ENCODE peak calls at places on chromosomes 1 and 21, in seven cellular contexts. Y is CD8-positive, alpha-beta T cell; P is Caco-2; X is aorta; W is ovary; O is uterus; I is upper lobe of right lung. R is an unnamed sample.

GRCh38 chr1:162930532-162931438 is 69.8 kb upstream of the CCDC190 start:
- DNase-seq in Y (no peak), P (no peak), X (peak; percentile 50), W (no peak), O (no peak), I (no peak), R (no peak)

GRCh38 chr1:173164178-173164577 is 43.0 kb downstream of the TNFSF4 start:
- DNase-seq in Y (no peak), P (no peak), X (no peak), W (no peak), O (no peak), I (no peak), R (no peak)

GRCh38 chr1:198904356-198904755 is 265.5 kb downstream of the PTPRC start:
- DNase-seq in Y (no peak), P (no peak), X (no peak), W (no peak), O (no peak), I (no peak), R (no peak)

GRCh38 chr1:111476761-111477309 is 3.1 kb downstream of the C1orf162 start:
- DNase-seq in Y (no peak), P (no peak), X (no peak), W (no peak), O (no peak), I (no peak), R (no peak)

GRCh38 chr1:188700116-188700515 is 1777.5 kb downstream of the BRINP3 start:
- DNase-seq in Y (no peak), P (no peak), X (no peak), W (no peak), O (no peak), I (no peak), R (no peak)

GRCh38 chr1:229664133-229664689 is 38.2 kb downstream of the URB2 start:
- DNase-seq in Y (peak; percentile 42), P (no peak), X (no peak), W (peak; percentile 41), O (no peak), I (no peak), R (peak; percentile 44)

GRCh38 chr21:31444061-31444460 is 100.0 kb upstream of the TIAM1 start:
- DNase-seq in Y (no peak), P (no peak), X (peak; percentile 55), W (no peak), O (no peak), I (no peak), R (no peak)

GRCh38 chr1:70044832-70045231 is 160.5 kb downstream of the LRRC40 start:
- DNase-seq in Y (no peak), P (no peak), X (no peak), W (no peak), O (no peak), I (no peak), R (peak; percentile 85)

GRCh38 chr1:225745231-225745630 is 32.4 kb upstream of the SRP9 start:
- DNase-seq in Y (no peak), P (no peak), X (no peak), W (no peak), O (no peak), I (no peak), R (no peak)

GRCh38 chr1:33036051-33036525 is 595 bp downstream of the AK2 start:
- DNase-seq in Y (no peak), P (peak; percentile 56), X (no peak), W (no peak), O (no peak), I (no peak), R (no peak)

GRCh38 chr1:41954533-41954944 is 35.8 kb upstream of the HIVEP3 start:
- DNase-seq in Y (no peak), P (no peak), X (no peak), W (no peak), O (no peak), I (no peak), R (no peak)

GRCh38 chr1:60874703-60875102 is 207.7 kb upstream of the NFIA start:
- DNase-seq in Y (no peak), P (no peak), X (peak; percentile 58), W (no peak), O (no peak), I (no peak), R (no peak)

GRCh38 chr1:98565951-98566350 is 95.6 kb upstream of the SNX7 start:
- DNase-seq in Y (no peak), P (no peak), X (no peak), W (no peak), O (no peak), I (no peak), R (no peak)

GRCh38 chr21:46038871-46039397 is 57.4 kb downstream of the COL6A1 start:
- DNase-seq in Y (no peak), P (no peak), X (peak; percentile 86), W (peak; percentile 89), O (peak; percentile 73), I (peak; percentile 70), R (peak; percentile 63)

GRCh38 chr1:22547818-22548454 is 15.4 kb upstream of the EPHA8 start:
- DNase-seq in Y (no peak), P (no peak), X (no peak), W (no peak), O (no peak), I (no peak), R (no peak)
- H3K4me1 ChIP-seq in Y (no peaks in the 10 kb centered on the region), P (no peaks in the 10 kb centered on the region), X (no peaks in the 10 kb centered on the region), W (no peaks in the 10 kb centered on the region), O (no peaks in the 10 kb centered on the region), I (no peaks in the 10 kb centered on the region), R (no peaks in the 10 kb centered on the region)

DNA sequence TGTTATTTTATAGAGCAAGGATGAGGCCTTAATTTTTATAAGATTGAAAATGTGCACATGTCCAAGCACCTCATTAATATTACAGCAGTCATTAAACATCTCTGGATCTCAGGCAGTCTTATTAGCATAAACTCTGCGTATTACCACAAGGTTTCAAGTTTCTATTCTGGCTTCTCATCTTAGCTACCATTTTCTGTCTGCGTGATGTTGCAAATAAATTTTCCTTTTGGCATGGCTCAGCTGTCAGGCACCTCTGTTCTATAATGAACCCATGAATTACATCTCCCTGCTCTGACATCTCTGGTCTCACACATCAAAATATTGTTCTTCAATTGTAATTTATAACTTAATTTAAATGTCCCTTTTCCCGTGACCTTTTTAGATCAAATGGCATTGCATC is 156.5 kb downstream of the SLC45A1 start:
- DNase-seq in Y (no peak), P (no peak), X (no peak), W (no peak), O (no peak), I (no peak), R (no peak)
- H3K4me1 ChIP-seq in Y (peaks cover 14% of the 10 kb centered on the region), P (peaks cover 7% of the 10 kb centered on the region), X (peaks cover 6% of the 10 kb centered on the region), W (peaks cover 2% of the 10 kb centered on the region), O (peaks cover 3% of the 10 kb centered on the region), I (peaks cover 24% of the 10 kb centered on the region), R (no peaks in the 10 kb centered on the region)

DNA sequence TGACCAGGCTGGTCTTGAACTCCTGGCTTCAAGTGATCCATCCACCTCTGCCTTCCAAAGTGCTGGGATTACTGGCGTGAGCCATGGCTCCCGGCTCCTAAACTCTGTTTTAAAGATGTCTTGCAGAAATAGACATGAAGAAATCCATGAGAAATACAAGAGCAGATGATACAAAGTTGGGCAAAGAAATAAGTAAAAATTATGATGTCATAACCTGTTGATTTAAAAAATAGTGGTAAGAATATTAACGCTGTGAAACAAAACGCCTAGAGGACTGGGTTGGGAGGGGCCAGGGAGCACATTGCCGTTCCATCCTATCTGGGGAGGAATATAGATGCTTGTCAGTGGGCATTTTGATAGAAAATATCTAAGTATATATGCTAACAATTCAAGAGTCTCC is 1.2 kb upstream of the ITGB2 start:
- DNase-seq in Y (no peak), P (no peak), X (no peak), W (no peak), O (no peak), I (no peak), R (no peak)
- H3K4me1 ChIP-seq in Y (peaks cover 73% of the 10 kb centered on the region), P (no peaks in the 10 kb centered on the region), X (no peaks in the 10 kb centered on the region), W (no peaks in the 10 kb centered on the region), O (no peaks in the 10 kb centered on the region), I (peaks cover 41% of the 10 kb centered on the region), R (peaks cover 38% of the 10 kb centered on the region)

GRCh38 chr1:58927026-58927721 is 143.3 kb upstream of the JUN start:
- DNase-seq in Y (no peak), P (no peak), X (no peak), W (no peak), O (no peak), I (no peak), R (no peak)

GRCh38 chr1:58925247-58925646 is 141.4 kb upstream of the JUN start:
- DNase-seq in Y (no peak), P (no peak), X (no peak), W (no peak), O (no peak), I (no peak), R (no peak)

GRCh38 chr1:58924016-58924565 is 140.2 kb upstream of the JUN start:
- DNase-seq in Y (no peak), P (no peak), X (no peak), W (no peak), O (no peak), I (no peak), R (no peak)

GRCh38 chr1:58927722-58928085 is 143.9 kb upstream of the JUN start:
- DNase-seq in Y (no peak), P (no peak), X (no peak), W (no peak), O (no peak), I (no peak), R (no peak)

GRCh38 chr1:58926177-58926576 is 142.3 kb upstream of the JUN start:
- DNase-seq in Y (no peak), P (no peak), X (no peak), W (no peak), O (no peak), I (no peak), R (no peak)
- H3K4me1 ChIP-seq in Y (peaks cover 14% of the 10 kb centered on the region), P (peaks cover 37% of the 10 kb centered on the region), X (no peaks in the 10 kb centered on the region), W (peaks cover 5% of the 10 kb centered on the region), O (no peaks in the 10 kb centered on the region), I (peaks cover 12% of the 10 kb centered on the region), R (peaks cover 11% of the 10 kb centered on the region)